ENCODE peak calls at places on chromosomes 6 and 20, in four cellular contexts. U, T, M and I are unnamed samples.

GRCh38 chr6:109165392-109165964 is 70.2 kb downstream of the CEP57L1 start:
- DNase-seq in M (no peak), U (no peak), T (peak; percentile 70), I (no peak)

GRCh38 chr6:30060634-30060981 is 457 bp upstream of the POLR1H start:
- DNase-seq in M (no peak), U (no peak), T (peak; percentile 36), I (no peak)

GRCh38 chr6:108635505-108636226 is 74.9 kb downstream of the FOXO3 start:
- DNase-seq in M (peak; percentile 48), U (no peak), T (no peak), I (no peak)

GRCh38 chr20:854601-855000 is 21.1 kb downstream of the FAM110A start:
- DNase-seq in M (no peak), T (no peak), U (no peak), I (no peak)

GRCh38 chr6:132919476-132919875 is 105.1 kb downstream of the RPS12 start:
- DNase-seq in U (no peak), T (peak; percentile 98), M (no peak), I (no peak)

GRCh38 chr20:57619053-57619831 is 984 bp downstream of the ZBP1 start:
- DNase-seq in T (no peak), M (peak; percentile 62), U (no peak), I (no peak)

GRCh38 chr6:515267-515666 is 123.7 kb downstream of the IRF4 start:
- DNase-seq in U (no peak), T (no peak), M (no peak), I (no peak)

GRCh38 chr20:19913927-19914614 is 103.1 kb upstream of the NAA20 start:
- DNase-seq in M (no peak), U (peak; percentile 74), T (peak; percentile 51), I (no peak)

GRCh38 chr20:6051505-6051904 is 2.4 kb downstream of the LRRN4 start:
- DNase-seq in U (no peak), T (peak; percentile 73), M (no peak), I (no peak)

GRCh38 chr6:67361264-67361663 is 1273.8 kb upstream of the ADGRB3 start:
- DNase-seq in U (peak; percentile 17), T (no peak), M (no peak), I (no peak)

GRCh38 chr20:62002882-62003480 is 62.7 kb downstream of the TAF4 start:
- DNase-seq in U (no peak), M (no peak), T (no peak), I (no peak)

GRCh38 chr6:123965894-123966293 is 162.2 kb downstream of the NKAIN2 start:
- DNase-seq in T (peak; percentile 23), M (no peak), U (no peak), I (peak; percentile 54)

GRCh38 chr6:11770546-11771466 is 7.8 kb downstream of the ADTRP start:
- DNase-seq in M (no peak), U (no peak), T (peak; percentile 100), I (no peak)

GRCh38 chr6:21864211-21864610 is 270.7 kb downstream of the SOX4 start:
- DNase-seq in T (no peak), U (no peak), M (no peak), I (no peak)

GRCh38 chr6:104940881-104941693 is 15.8 kb upstream of the LIN28B start:
- DNase-seq in M (no peak), U (no peak), T (peak; percentile 30), I (no peak)

GRCh38 chr20:24653306-24653705 is 183.9 kb downstream of the SYNDIG1 start:
- DNase-seq in T (peak; percentile 27), M (no peak), U (no peak), I (no peak)

GRCh38 chr20:61430228-61430624 is 178.2 kb downstream of the CDH4 start:
- DNase-seq in U (no peak), M (no peak), T (no peak), I (no peak)

GRCh38 chr20:13783528-13783927 is 1.2 kb downstream of the ESF1 start:
- DNase-seq in U (no peak), M (no peak), T (no peak), I (no peak)

GRCh38 chr6:3627501-3627900 is 124.0 kb downstream of the PXDC1 start:
- DNase-seq in T (no peak), M (no peak), U (no peak), I (no peak)

GRCh38 chr6:111715321-111715720 is 109.6 kb upstream of the TRAF3IP2 start:
- DNase-seq in M (no peak), T (no peak), U (no peak), I (no peak)

GRCh38 chr6:16227605-16228004 is 10.8 kb upstream of the GMPR start:
- DNase-seq in M (no peak), T (no peak), U (no peak), I (no peak)

GRCh38 chr6:133315811-133316210 is 74.7 kb downstream of the EYA4 start:
- DNase-seq in M (no peak), T (no peak), U (no peak), I (no peak)

GRCh38 chr6:148251286-148251685 is 91.4 kb upstream of the SASH1 start:
- DNase-seq in M (no peak), U (no peak), T (peak; percentile 80), I (no peak)

GRCh38 chr20:63017826-63018411 is 11.2 kb upstream of the BHLHE23 start:
- DNase-seq in U (no peak), M (no peak), T (no peak), I (no peak)

GRCh38 chr6:94988701-94989100 is 588.6 kb upstream of the MANEA start:
- DNase-seq in U (no peak), T (no peak), M (no peak), I (no peak)

GRCh38 chr6:117547688-117548621 is 54.4 kb downstream of the GOPC start:
- DNase-seq in T (peak; percentile 54), U (no peak), M (peak; percentile 51), I (no peak)

GRCh38 chr6:144064831-144065668 is 30.3 kb downstream of the SF3B5 start:
- DNase-seq in M (no peak), T (no peak), U (no peak), I (no peak)

GRCh38 chr20:62529916-62530642 is 54.3 kb upstream of the GATA5 start:
- DNase-seq in U (no peak), T (no peak), M (no peak), I (no peak)

GRCh38 chr6:127177030-127177928 is 58.8 kb downstream of the RSPO3 start:
- DNase-seq in U (no peak), T (peak; percentile 63), M (no peak), I (no peak)

GRCh38 chr6:110492584-110492983 is 16.2 kb upstream of the SLC22A16 start:
- DNase-seq in T (peak; percentile 23), U (no peak), M (no peak), I (no peak)

GRCh38 chr6:87697581-87698552 is 4.2 kb downstream of the AKIRIN2 start:
- DNase-seq in M (no peak), U (no peak), T (peak; percentile 91), I (no peak)

GRCh38 chr6:87700729-87701675 is 1.0 kb downstream of the AKIRIN2 start:
- DNase-seq in T (peak; percentile 62), M (peak; percentile 3), U (no peak), I (no peak)

GRCh38 chr6:87700351-87700728 is 1.7 kb downstream of the AKIRIN2 start:
- DNase-seq in M (no peak), U (no peak), T (no peak), I (no peak)

GRCh38 chr6:87698618-87699017 is 3.4 kb downstream of the AKIRIN2 start:
- DNase-seq in U (no peak), T (peak; percentile 40), M (no peak), I (no peak)

GRCh38 chr6:87699576-87699975 is 2.5 kb downstream of the AKIRIN2 start:
- DNase-seq in T (no peak), M (no peak), U (no peak), I (no peak)
- H3K27ac ChIP-seq in T (peak overlapping the region; percentile 25), M (peak overlapping the region; percentile 91), U (peak overlapping the region; percentile 54), I (no peak overlapping the region)

GRCh38 chr6:156884306-156884705 is 107.1 kb downstream of the ARID1B start:
- DNase-seq in M (no peak), T (no peak), U (no peak), I (no peak)
- H3K4me1 ChIP-seq in M (peaks cover 26% of the 10 kb centered on the region), T (peaks cover 13% of the 10 kb centered on the region), U (peaks cover 10% of the 10 kb centered on the region), I (peaks cover 4% of the 10 kb centered on the region)

GRCh38 chr6:169619650-169620049 is 82.2 kb downstream of the WDR27 start:
- DNase-seq in M (no peak), U (no peak), T (peak; percentile 31), I (no peak)
- H3K9me3 ChIP-seq in M (no peaks in the 10 kb centered on the region), U (no peaks in the 10 kb centered on the region), T (no peaks in the 10 kb centered on the region), I (no peaks in the 10 kb centered on the region)

DNA sequence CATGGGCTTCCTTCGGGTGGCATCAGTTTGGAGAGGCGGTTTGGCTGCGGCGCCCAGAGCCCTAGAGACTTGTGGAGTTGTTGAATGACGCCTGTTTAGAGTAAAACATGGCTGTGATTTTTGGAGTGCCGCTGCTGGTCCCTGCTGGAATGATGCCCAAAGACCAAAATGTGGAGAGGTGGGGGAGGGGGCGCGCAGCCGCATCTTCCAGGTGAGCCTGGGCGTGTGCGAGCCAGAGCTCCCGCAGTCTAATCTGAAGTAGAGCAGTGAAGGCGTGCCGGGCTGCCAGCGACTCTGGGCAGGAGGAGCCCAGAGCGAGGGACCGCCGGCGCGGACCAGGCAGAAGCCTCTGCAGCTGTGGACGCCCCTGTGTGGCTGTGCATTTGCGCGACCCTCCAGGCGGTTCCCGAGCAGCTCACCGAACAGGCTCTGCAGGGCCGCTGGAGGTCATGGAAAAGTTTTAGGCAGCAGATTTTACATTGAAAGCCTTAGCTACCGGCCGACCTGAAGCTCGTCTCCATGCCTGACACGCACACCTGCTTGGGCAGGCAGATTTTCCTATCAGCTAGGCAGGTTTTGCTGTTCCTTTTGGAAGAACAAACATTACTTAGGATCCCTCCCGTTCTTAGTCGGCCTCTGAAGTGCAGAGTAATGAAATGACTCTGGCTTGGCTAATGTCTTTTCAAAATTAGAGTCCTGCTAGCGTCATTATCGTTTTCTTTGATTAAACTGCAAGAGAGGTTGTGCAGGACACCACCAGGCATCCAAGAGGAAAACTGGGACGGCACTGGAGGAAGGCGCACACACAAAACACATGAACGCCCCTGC is 298.2 kb downstream of the PHACTR1 start:
- DNase-seq in U (no peak), M (no peak), T (no peak), I (no peak)
- H3K27ac ChIP-seq in U (no peak overlapping the region), M (no peak overlapping the region), T (no peak overlapping the region), I (no peak overlapping the region)

GRCh38 chr20:64105846-64106434 is 1.4 kb downstream of the NPBWR2 start:
- DNase-seq in M (no peak), T (no peak), U (no peak), I (no peak)

GRCh38 chr20:64103871-64104666 is 3.3 kb downstream of the NPBWR2 start:
- DNase-seq in U (no peak), T (no peak), M (no peak), I (no peak)

GRCh38 chr20:64102647-64103354 is 4.6 kb downstream of the NPBWR2 start:
- DNase-seq in U (no peak), T (no peak), M (no peak), I (no peak)

GRCh38 chr20:64106435-64106961 is 867 bp downstream of the NPBWR2 start:
- DNase-seq in M (no peak), T (no peak), U (no peak), I (no peak)

GRCh38 chr20:64104667-64105451 is 2.5 kb downstream of the NPBWR2 start:
- DNase-seq in T (no peak), M (no peak), U (no peak), I (no peak)
- H3K4me1 ChIP-seq in T (no peaks in the 10 kb centered on the region), M (peaks cover 6% of the 10 kb centered on the region), U (no peaks in the 10 kb centered on the region), I (peaks cover 4% of the 10 kb centered on the region)

GRCh38 chr6:159324599-159324998 is 155.4 kb downstream of the FNDC1 start:
- DNase-seq in T (no peak), M (no peak), U (no peak), I (no peak)
- H3K9me3 ChIP-seq in T (no peaks in the 10 kb centered on the region), M (no peaks in the 10 kb centered on the region), U (no peaks in the 10 kb centered on the region), I (no peaks in the 10 kb centered on the region)

GRCh38 chr6:162726997-162727346 is 594 bp downstream of the PRKN start:
- DNase-seq in T (no peak), U (no peak), M (no peak), I (no peak)
- H3K27ac ChIP-seq in T (no peak overlapping the region), U (peak overlapping the region; percentile 23), M (peak overlapping the region; percentile 64), I (no peak overlapping the region)